ENCODE peak calls at places on chromosomes 7 and 10, in six cellular contexts. Q is fibroblast of the aortic adventitia, H is dorsolateral prefrontal cortex, Z is tibial artery, C is fibroblast of lung, R is HCT116. B is an unnamed sample.

GRCh38 chr10:26700884-26701630 is 3.6 kb downstream of the PDSS1 start:
- DNase-seq in Q (no peak), H (no peak), Z (no peak), C (no peak), R (no peak), B (no peak)

GRCh38 chr10:89332718-89333281 is 5.0 kb downstream of the IFIT3 start:
- DNase-seq in Q (no peak), H (no peak), Z (no peak), C (no peak), R (no peak), B (no peak)

GRCh38 chr7:48084727-48085432 is 4.2 kb upstream of the UPP1 start:
- DNase-seq in Q (peak), H (no peak), Z (peak), C (peak), R (peak), B (peak)

GRCh38 chr7:53744361-53744760 is 708.9 kb downstream of the POM121L12 start:
- DNase-seq in Q (no peak), H (no peak), Z (no peak), C (no peak), R (no peak), B (no peak)

GRCh38 chr7:18399624-18400235 is 95.8 kb upstream of the HDAC9 start:
- DNase-seq in Q (no peak), H (no peak), Z (no peak), C (peak), R (no peak), B (peak)

GRCh38 chr7:118731854-118732253 is 507.4 kb downstream of the ANKRD7 start:
- DNase-seq in Q (no peak), H (no peak), Z (no peak), C (no peak), R (peak), B (no peak)

GRCh38 chr10:130190065-130190736 is 54.0 kb downstream of the GLRX3 start:
- DNase-seq in Q (peak), H (peak), Z (peak), C (peak), R (peak), B (peak)

GRCh38 chr7:55133630-55134392 is 115.0 kb downstream of the EGFR start:
- DNase-seq in Q (peak), H (no peak), Z (peak), C (peak), R (peak), B (peak)

GRCh38 chr7:1312098-1313070 is 79.7 kb downstream of the UNCX start:
- DNase-seq in Q (no peak), H (no peak), Z (no peak), C (no peak), R (no peak), B (no peak)

GRCh38 chr7:81618400-81619014 is 151.3 kb downstream of the HGF start:
- DNase-seq in Q (peak), H (no peak), Z (no peak), C (peak), R (peak), B (peak)

GRCh38 chr7:103432713-103433112 is 13.3 kb downstream of the SLC26A5 start:
- DNase-seq in Q (no peak), H (no peak), Z (no peak), C (no peak), R (no peak), B (no peak)

GRCh38 chr7:12385364-12385786 is 18.3 kb downstream of the VWDE start:
- DNase-seq in Q (no peak), H (no peak), Z (no peak), C (no peak), R (no peak), B (no peak)

GRCh38 chr7:29102554-29103151 is 43.7 kb downstream of the CPVL start:
- DNase-seq in Q (peak), H (peak), Z (peak), C (peak), R (peak), B (peak)

GRCh38 chr7:44112231-44112996 is 8.3 kb downstream of the AEBP1 start:
- DNase-seq in Q (no peak), H (no peak), Z (no peak), C (no peak), R (no peak), B (no peak)

GRCh38 chr7:130216025-130216424 is 8.4 kb downstream of the SSMEM1 start:
- DNase-seq in Q (no peak), H (no peak), Z (no peak), C (no peak), R (no peak), B (no peak)

GRCh38 chr7:103446046-103446520 is at the start of gene SLC26A5:
- DNase-seq in Q (no peak), H (no peak), Z (no peak), C (no peak), R (no peak), B (no peak)

GRCh38 chr7:144529269-144529926 is 125.9 kb upstream of the NOBOX start:
- DNase-seq in Q (no peak), H (no peak), Z (no peak), C (no peak), R (no peak), B (no peak)

GRCh38 chr7:82234457-82235049 is 209.0 kb downstream of the CACNA2D1 start:
- DNase-seq in Q (peak), H (no peak), Z (no peak), C (peak), R (peak), B (peak)

GRCh38 chr7:123746055-123746454 is 2.7 kb downstream of the WASL start:
- DNase-seq in Q (peak), H (no peak), Z (no peak), C (no peak), R (no peak), B (no peak)
- H3K4me3 ChIP-seq in Q (no peak), H (peak), Z (peak), C (peak), R (no peak), B (no peak)

DNA sequence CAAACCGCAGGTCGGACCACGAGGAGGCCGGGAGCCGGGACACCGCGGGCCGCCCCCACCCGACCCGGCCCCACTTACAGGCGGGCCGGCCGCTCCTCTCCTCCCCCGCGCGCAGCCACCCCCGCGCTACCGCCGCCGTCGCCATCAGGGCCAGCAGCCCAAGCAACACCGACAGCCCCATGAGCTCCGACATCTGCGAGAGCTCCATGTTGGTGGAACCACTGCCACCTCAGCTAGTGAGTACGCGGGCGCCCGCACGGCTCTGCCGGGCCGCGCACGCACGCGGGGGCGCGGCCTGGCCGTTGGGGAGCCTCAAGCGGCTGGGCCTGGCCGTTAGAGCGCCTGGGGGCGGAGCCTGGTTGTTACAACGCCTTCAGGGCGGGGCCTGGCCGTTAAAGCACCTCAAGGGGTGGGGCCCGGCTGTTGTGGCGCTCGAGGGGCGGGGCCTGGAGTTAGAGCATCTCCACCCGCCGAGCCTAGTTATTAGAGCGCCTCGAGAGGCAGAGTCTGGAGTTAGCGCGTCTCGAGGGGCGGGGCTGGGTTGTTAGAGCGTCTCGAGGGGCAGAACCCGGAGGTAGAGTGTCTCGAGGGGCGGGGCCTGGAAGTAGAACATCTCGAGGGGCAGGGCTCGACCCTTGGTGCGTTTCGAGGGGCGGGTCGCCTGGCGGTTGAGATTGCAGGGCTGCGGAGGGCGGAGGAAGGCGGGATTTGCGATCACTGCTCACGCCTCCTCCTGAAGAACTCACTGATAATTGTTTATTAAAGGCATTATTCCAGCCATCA is at the start of gene TBL2:
- DNase-seq in Q (peak), H (peak), Z (peak), C (peak), R (peak), B (peak)
- TF ChIP-seq CTCF in Q (peak), H (peak), Z (no peak), C (no peak), R (no peak), B (peak)

GRCh38 chr7:128120976-128121490 is 89.8 kb upstream of the LRRC4 start:
- DNase-seq in Q (no peak), H (no peak), Z (no peak), C (no peak), R (no peak), B (no peak)

GRCh38 chr7:128122577-128123290 is 91.5 kb upstream of the LRRC4 start:
- DNase-seq in Q (no peak), H (no peak), Z (no peak), C (no peak), R (no peak), B (peak)

GRCh38 chr7:128120116-128120515 is 88.9 kb upstream of the LRRC4 start:
- DNase-seq in Q (no peak), H (no peak), Z (no peak), C (no peak), R (no peak), B (no peak)

GRCh38 chr7:128123291-128124037 is 92.2 kb upstream of the LRRC4 start:
- DNase-seq in Q (no peak), H (no peak), Z (no peak), C (no peak), R (no peak), B (no peak)

GRCh38 chr7:128121731-128122576 is 90.7 kb upstream of the LRRC4 start:
- DNase-seq in Q (peak), H (peak), Z (no peak), C (no peak), R (no peak), B (peak)
- H3K4me3 ChIP-seq in Q (peak), H (peak), Z (peak), C (no peak), R (no peak), B (no peak)

DNA sequence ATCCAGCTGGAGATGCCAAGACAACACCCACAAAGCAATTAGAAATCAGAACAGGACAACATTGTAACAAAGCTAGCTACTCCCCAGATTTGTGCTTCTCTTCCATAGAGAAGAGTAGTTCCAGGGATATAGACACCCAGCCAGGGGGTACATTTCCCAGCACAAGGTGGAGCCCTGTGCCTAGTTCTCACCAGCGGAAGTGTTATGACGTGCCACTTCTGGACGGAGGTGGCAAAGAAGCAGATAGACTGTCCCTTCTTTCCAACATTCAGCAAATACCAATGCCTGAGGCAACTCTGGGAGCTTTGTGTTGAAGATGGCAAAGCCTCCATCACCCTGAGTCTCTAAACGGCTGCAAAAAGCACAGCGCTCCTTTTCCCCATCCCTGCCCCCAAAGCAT is 23.4 kb upstream of the GSAP start:
- DNase-seq in Q (peak), H (peak), Z (peak), C (no peak), R (no peak), B (peak)
- TF ChIP-seq CTCF in Q (peak), H (peak), Z (peak), C (peak), R (peak), B (peak)

GRCh38 chr10:124523886-124524285 is 62.3 kb downstream of the LHPP start:
- DNase-seq in Q (no peak), H (no peak), Z (no peak), C (peak), R (no peak), B (no peak)
- H3K4me3 ChIP-seq in Q (no peak), H (no peak), Z (no peak), C (no peak), R (no peak), B (no peak)

DNA sequence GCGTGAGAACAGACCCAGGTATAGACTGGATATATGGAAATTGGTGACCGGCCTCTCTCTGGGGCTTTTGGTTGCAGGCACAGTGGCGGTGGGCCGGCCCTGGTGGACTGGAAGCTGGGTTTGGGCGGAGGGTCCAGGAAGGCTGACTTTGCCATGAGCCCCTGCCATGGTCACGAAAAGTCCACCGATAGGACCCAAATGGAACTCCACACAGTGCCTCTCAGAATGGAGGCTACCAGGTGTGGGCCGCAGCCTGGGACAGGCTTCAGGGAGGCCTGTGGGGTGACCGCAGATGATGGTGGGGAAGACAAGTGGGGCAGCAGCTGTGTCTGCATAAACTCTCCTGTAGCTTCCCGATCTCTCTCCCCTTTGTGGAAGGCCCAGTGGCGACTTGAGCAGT is 123.2 kb downstream of the DNAJB6 start:
- DNase-seq in Q (no peak), H (no peak), Z (no peak), C (no peak), R (no peak), B (no peak)
- TF ChIP-seq CTCF in Q (no peak), H (no peak), Z (no peak), C (no peak), R (no peak), B (no peak)